ENCODE peak calls at places on chromosomes 11 and 22, in ten cellular contexts. I, R, V, C, Q, X, B, Z, N and L are unnamed samples.

GRCh38 chr11:76788661-76789442 is 5.7 kb downstream of the TSKU start:
- DNase-seq in Q (no peak), N (peak), Z (no peak), R (peak), B (no peak), V (no peak), X (peak), C (peak), I (no peak), L (no peak)

GRCh38 chr11:74462009-74462408 is 5.3 kb downstream of the KCNE3 start:
- DNase-seq in B (no peak), I (no peak), N (no peak), Z (no peak), X (peak), Q (no peak), R (peak), C (peak), V (no peak), L (peak)

GRCh38 chr11:67194096-67194495 is 72.2 kb upstream of the GRK2 start:
- DNase-seq in N (no peak), Z (no peak), Q (no peak), V (no peak), X (no peak), I (no peak), R (no peak), B (no peak), C (no peak), L (peak)

GRCh38 chr11:112564228-112564955 is 303.7 kb upstream of the PLET1 start:
- DNase-seq in N (no peak), X (no peak), R (no peak), Q (no peak), Z (no peak), C (peak), I (no peak), B (no peak), V (no peak), L (peak)

GRCh38 chr11:103395612-103396011 is 286.4 kb downstream of the DYNC2H1 start:
- DNase-seq in N (no peak), R (no peak), B (no peak), Z (no peak), I (peak), C (no peak), V (no peak), X (no peak), Q (no peak), L (peak)

GRCh38 chr11:23423119-23423518 is 562.8 kb upstream of the CCDC179 start:
- DNase-seq in C (no peak), X (no peak), V (no peak), Q (no peak), R (no peak), Z (no peak), B (no peak), I (no peak), N (no peak), L (peak)

GRCh38 chr11:76609736-76610370 is 60.7 kb downstream of the LRRC32 start:
- DNase-seq in Q (no peak), B (no peak), V (no peak), C (no peak), N (no peak), Z (no peak), I (no peak), X (peak), R (peak), L (no peak)

GRCh38 chr11:28657378-28658030 is 549.3 kb downstream of the METTL15 start:
- DNase-seq in V (no peak), X (no peak), C (no peak), B (no peak), Q (no peak), R (no peak), I (no peak), N (no peak), Z (no peak), L (peak)

GRCh38 chr11:20933958-20934357 is 264.6 kb downstream of the NELL1 start:
- DNase-seq in Q (no peak), V (no peak), X (no peak), Z (no peak), C (no peak), R (no peak), I (no peak), B (no peak), N (no peak), L (no peak)

GRCh38 chr11:119885067-119885466 is 156.1 kb upstream of the NECTIN1 start:
- DNase-seq in X (no peak), C (no peak), Z (no peak), N (no peak), V (no peak), B (no peak), R (no peak), Q (no peak), I (no peak), L (no peak)

GRCh38 chr11:70551323-70552166 is 153.2 kb downstream of the CTTN start:
- DNase-seq in V (no peak), I (no peak), B (no peak), X (no peak), R (no peak), N (no peak), Z (no peak), Q (no peak), C (no peak), L (no peak)

GRCh38 chr11:43214471-43214870 is 97.3 kb upstream of the API5 start:
- DNase-seq in V (no peak), R (no peak), Q (no peak), B (no peak), C (no peak), I (no peak), X (no peak), Z (no peak), N (no peak), L (no peak)

GRCh38 chr22:43783777-43784176 is 28.3 kb downstream of the EFCAB6 start:
- DNase-seq in Q (no peak), Z (no peak), R (no peak), B (no peak), I (no peak), V (no peak), X (no peak), N (no peak), C (no peak), L (no peak)

GRCh38 chr11:41245704-41246398 is 213.6 kb downstream of the LRRC4C start:
- DNase-seq in V (no peak), Q (no peak), B (no peak), Z (no peak), X (no peak), I (peak), R (peak), C (no peak), N (peak), L (no peak)

GRCh38 chr11:75421035-75421602 is 11.9 kb downstream of the KLHL35 start:
- DNase-seq in I (no peak), B (no peak), X (no peak), R (no peak), V (no peak), Z (no peak), C (peak), Q (no peak), N (no peak), L (no peak)

GRCh38 chr22:43226368-43226979 is 39.5 kb upstream of the TTLL12 start:
- DNase-seq in B (no peak), C (no peak), I (no peak), Z (no peak), N (no peak), X (no peak), R (no peak), V (no peak), Q (no peak), L (peak)